ENCODE peak calls at places on chromosomes 4 and X, in eight cellular contexts. W is PC-3; K is HTR-8/SVneo; T is germinal center; U is stimulated activated CD8-positive, alpha-beta memory T cell treated with anti-CD3 and anti-CD28 coated beads, Interleukin-7, amount 100 ng/mL, for 24 hours; Y is cerebellum; M is stimulated activated CD4-positive, alpha-beta T cell treated with anti-CD3 and anti-CD28 coated beads, Interleukin-2, amount 100 ng/mL, for 48 hours; O is GM12878. E is an unnamed sample.

GRCh38 chr4:53432528-53433424 is 55.3 kb downstream of the FIP1L1 start:
- DNase-seq in W (no peak), K (no peak), T (no peak), U (no peak), Y (no peak), M (no peak), O (no peak), E (no peak)

GRCh38 chr4:108360857-108361820 is 192.4 kb upstream of the LEF1 start:
- DNase-seq in W (peak), K (peak), T (no peak), U (no peak), Y (peak), M (no peak), O (no peak), E (no peak)

GRCh38 chr4:112832493-112832892 is 195.6 kb downstream of the LARP7 start:
- DNase-seq in W (no peak), K (no peak), T (no peak), U (no peak), Y (no peak), M (no peak), O (no peak), E (no peak)

GRCh38 chr4:47155907-47156306 is 124.5 kb downstream of the GABRB1 start:
- DNase-seq in W (no peak), K (no peak), T (no peak), U (no peak), Y (no peak), M (no peak), O (no peak), E (no peak)

GRCh38 chr4:169485791-169486742 is 126.3 kb downstream of the NEK1 start:
- DNase-seq in W (peak), K (peak), T (peak), U (no peak), Y (peak), M (peak), O (peak), E (no peak)

GRCh38 chr4:125187221-125187620 is 127.5 kb upstream of the FAT4 start:
- DNase-seq in W (peak), K (peak), T (no peak), U (no peak), Y (no peak), M (no peak), O (no peak), E (peak)

GRCh38 chr4:184503869-184504300 is 29.5 kb upstream of the IRF2 start:
- DNase-seq in W (no peak), K (peak), T (peak), U (no peak), Y (peak), M (no peak), O (no peak), E (no peak)

GRCh38 chrX:130552444-130553073 is 150.8 kb downstream of the RBMX2 start:
- DNase-seq in W (no peak), K (no peak), T (peak), U (no peak), Y (no peak), M (no peak), O (no peak), E (no peak)

GRCh38 chrX:19709812-19710518 is 177.4 kb downstream of the SH3KBP1 start:
- DNase-seq in W (peak), K (peak), T (no peak), U (no peak), Y (no peak), M (no peak), O (no peak), E (peak)

GRCh38 chr4:24809376-24809775 is 14.0 kb downstream of the SOD3 start:
- DNase-seq in W (peak), K (no peak), T (no peak), U (no peak), Y (no peak), M (no peak), O (no peak), E (no peak)

GRCh38 chr4:79445371-79445781 is 37.3 kb upstream of the GK2 start:
- DNase-seq in W (no peak), K (no peak), T (no peak), U (no peak), Y (no peak), M (no peak), O (no peak), E (no peak)

GRCh38 chr4:31328921-31329320 is 608.8 kb downstream of the PCDH7 start:
- DNase-seq in W (no peak), K (no peak), T (no peak), U (no peak), Y (no peak), M (no peak), O (no peak), E (no peak)

GRCh38 chr4:56276547-56276946 is 110.7 kb downstream of the AASDH start:
- DNase-seq in W (no peak), K (no peak), T (no peak), U (no peak), Y (no peak), M (no peak), O (no peak), E (no peak)

GRCh38 chrX:7330971-7331746 is 183.2 kb upstream of the PUDP start:
- DNase-seq in W (no peak), K (no peak), T (no peak), U (no peak), Y (no peak), M (no peak), O (no peak), E (no peak)

GRCh38 chrX:93422693-93423092 is 250.7 kb downstream of the NAP1L3 start:
- DNase-seq in W (peak), K (no peak), T (no peak), U (no peak), Y (no peak), M (peak), O (no peak), E (peak)

GRCh38 chrX:20461576-20461975 is 194.9 kb upstream of the RPS6KA3 start:
- DNase-seq in W (peak), K (no peak), T (no peak), U (no peak), Y (no peak), M (no peak), O (no peak), E (no peak)

GRCh38 chrX:134727363-134727762 is 69.1 kb upstream of the PLAC1 start:
- DNase-seq in W (peak), K (no peak), T (no peak), U (no peak), Y (no peak), M (no peak), O (no peak), E (no peak)

GRCh38 chrX:109886122-109886761 is 116.7 kb upstream of the TMEM164 start:
- DNase-seq in W (peak), K (peak), T (peak), U (no peak), Y (no peak), M (peak), O (no peak), E (peak)

GRCh38 chr4:187380181-187380581 is 615.4 kb upstream of the ZFP42 start:
- DNase-seq in W (peak), K (peak), T (no peak), U (no peak), Y (no peak), M (no peak), O (no peak), E (no peak)

GRCh38 chr4:2266181-2266580 is 4.3 kb upstream of the MXD4 start:
- DNase-seq in W (no peak), K (no peak), T (no peak), U (no peak), Y (peak), M (no peak), O (no peak), E (peak)

GRCh38 chrX:2628751-2629315 is 62.3 kb upstream of the CD99 start:
- DNase-seq in W (no peak), K (no peak), T (no peak), U (no peak), Y (no peak), M (no peak), O (no peak), E (no peak)

GRCh38 chrX:97705936-97706335 is 822.2 kb downstream of the RPA4 start:
- DNase-seq in W (no peak), K (no peak), T (no peak), U (no peak), Y (no peak), M (no peak), O (no peak), E (no peak)

GRCh38 chr4:41022116-41022515 is 192.2 kb downstream of the APBB2 start:
- DNase-seq in W (no peak), K (no peak), T (no peak), U (no peak), Y (no peak), M (no peak), O (no peak), E (no peak)

GRCh38 chr4:3572363-3572762 is 40.1 kb upstream of the LRPAP1 start:
- DNase-seq in W (no peak), K (no peak), T (no peak), U (no peak), Y (no peak), M (no peak), O (no peak), E (no peak)

GRCh38 chr4:151540728-151541437 is 131.9 kb downstream of the FHIP1A start:
- DNase-seq in W (peak), K (peak), T (no peak), U (no peak), Y (no peak), M (no peak), O (no peak), E (peak)

GRCh38 chr4:126779446-126780166 is 853.2 kb upstream of the INTU start:
- DNase-seq in W (no peak), K (no peak), T (no peak), U (no peak), Y (no peak), M (no peak), O (no peak), E (no peak)

GRCh38 chr4:152398060-152398459 is 137.8 kb downstream of the FBXW7 start:
- DNase-seq in W (peak), K (peak), T (peak), U (no peak), Y (peak), M (no peak), O (no peak), E (no peak)

GRCh38 chr4:41686893-41687292 is 61.6 kb downstream of the PHOX2B start:
- DNase-seq in W (no peak), K (no peak), T (no peak), U (no peak), Y (no peak), M (no peak), O (no peak), E (no peak)

GRCh38 chrX:21590012-21590776 is 67.9 kb downstream of the KLHL34 start:
- DNase-seq in W (no peak), K (no peak), T (no peak), U (no peak), Y (no peak), M (no peak), O (no peak), E (no peak)

GRCh38 chrX:11431833-11432232 is 138.6 kb downstream of the AMELX start:
- DNase-seq in W (no peak), K (no peak), T (no peak), U (no peak), Y (no peak), M (no peak), O (no peak), E (no peak)

GRCh38 chr4:155769092-155769491 is 10.3 kb downstream of the GUCY1B1 start:
- DNase-seq in W (no peak), K (no peak), T (no peak), U (no peak), Y (no peak), M (no peak), O (no peak), E (no peak)

GRCh38 chrX:30865020-30865419 is 24.0 kb downstream of the TAB3 start:
- DNase-seq in W (peak), K (no peak), T (no peak), U (no peak), Y (no peak), M (peak), O (no peak), E (no peak)

GRCh38 chr4:185822791-185823190 is 10.8 kb upstream of the SORBS2 start:
- DNase-seq in W (no peak), K (no peak), T (no peak), U (no peak), Y (no peak), M (no peak), O (no peak), E (no peak)

GRCh38 chr4:90226734-90227133 is 99.5 kb downstream of the CCSER1 start:
- DNase-seq in W (peak), K (no peak), T (no peak), U (no peak), Y (no peak), M (no peak), O (no peak), E (no peak)

GRCh38 chrX:150032742-150033141 is 94.5 kb upstream of the EOLA2 start:
- DNase-seq in W (peak), K (peak), T (no peak), U (no peak), Y (no peak), M (no peak), O (no peak), E (no peak)

GRCh38 chrX:129931411-129932136 is 25.6 kb downstream of the UTP14A start:
- DNase-seq in W (peak), K (peak), T (peak), U (no peak), Y (peak), M (peak), O (peak), E (peak)

GRCh38 chr4:103634236-103634635 is 85.5 kb downstream of the TACR3 start:
- DNase-seq in W (peak), K (no peak), T (no peak), U (no peak), Y (no peak), M (no peak), O (no peak), E (no peak)

GRCh38 chrX:123217077-123217476 is 33.0 kb downstream of the GRIA3 start:
- DNase-seq in W (no peak), K (no peak), T (no peak), U (no peak), Y (no peak), M (no peak), O (no peak), E (no peak)